ENCODE peak calls at places on chromosomes 12 and 14, in six cellular contexts. One of them, this sample, is unnamed.

GRCh38 chr14:37452323-37452722 is 142.7 kb downstream of the FOXA1 start:
- DNase-seq in NB4: no peak
- DNase-seq in GM12878: no peak
- DNase-seq in HepG2: no peak
- DNase-seq in K562: no peak
- DNase-seq in endothelial cell of umbilical vein: no peak
- DNase-seq in this sample: no peak

GRCh38 chr14:65824285-65824977 is 411.9 kb downstream of the FUT8 start:
- DNase-seq in NB4: peak
- DNase-seq in GM12878: peak
- DNase-seq in HepG2: peak
- DNase-seq in K562: peak
- DNase-seq in endothelial cell of umbilical vein: peak
- DNase-seq in this sample: peak

GRCh38 chr14:102150083-102150482 is 10.4 kb downstream of the WDR20 start:
- DNase-seq in NB4: no peak
- DNase-seq in GM12878: no peak
- DNase-seq in HepG2: no peak
- DNase-seq in K562: no peak
- DNase-seq in endothelial cell of umbilical vein: no peak
- DNase-seq in this sample: no peak

GRCh38 chr12:114729731-114730130 is 45.8 kb upstream of the TBX3 start:
- DNase-seq in NB4: no peak
- DNase-seq in GM12878: no peak
- DNase-seq in HepG2: no peak
- DNase-seq in K562: no peak
- DNase-seq in endothelial cell of umbilical vein: no peak
- DNase-seq in this sample: no peak

GRCh38 chr12:123905319-123905925 is 67.2 kb downstream of the CCDC92 start:
- DNase-seq in NB4: peak
- DNase-seq in GM12878: peak
- DNase-seq in HepG2: peak
- DNase-seq in K562: peak
- DNase-seq in endothelial cell of umbilical vein: peak
- DNase-seq in this sample: peak

GRCh38 chr14:72594099-72594901 is 299.6 kb downstream of the DPF3 start:
- DNase-seq in NB4: peak
- DNase-seq in GM12878: peak
- DNase-seq in HepG2: no peak
- DNase-seq in K562: no peak
- DNase-seq in endothelial cell of umbilical vein: no peak
- DNase-seq in this sample: no peak

GRCh38 chr12:121005346-121005815 is 10.9 kb downstream of the C12orf43 start:
- DNase-seq in NB4: peak
- DNase-seq in GM12878: no peak
- DNase-seq in HepG2: peak
- DNase-seq in K562: peak
- DNase-seq in endothelial cell of umbilical vein: peak
- DNase-seq in this sample: no peak

GRCh38 chr14:28121512-28122297 is 644.9 kb upstream of the FOXG1 start:
- DNase-seq in NB4: no peak
- DNase-seq in GM12878: no peak
- DNase-seq in HepG2: no peak
- DNase-seq in K562: no peak
- DNase-seq in endothelial cell of umbilical vein: no peak
- DNase-seq in this sample: no peak

GRCh38 chr12:106249411-106250135 is 1.8 kb upstream of the CKAP4 start:
- DNase-seq in NB4: no peak
- DNase-seq in GM12878: peak
- DNase-seq in HepG2: no peak
- DNase-seq in K562: no peak
- DNase-seq in endothelial cell of umbilical vein: no peak
- DNase-seq in this sample: no peak

GRCh38 chr12:17511369-17511768 is 578.6 kb downstream of the RERGL start:
- DNase-seq in NB4: no peak
- DNase-seq in GM12878: no peak
- DNase-seq in HepG2: no peak
- DNase-seq in K562: no peak
- DNase-seq in endothelial cell of umbilical vein: no peak
- DNase-seq in this sample: peak

GRCh38 chr12:91053951-91054715 is 3.7 kb downstream of the KERA start:
- DNase-seq in NB4: no peak
- DNase-seq in GM12878: no peak
- DNase-seq in HepG2: no peak
- DNase-seq in K562: no peak
- DNase-seq in endothelial cell of umbilical vein: peak
- DNase-seq in this sample: no peak

GRCh38 chr12:23810327-23810902 is 139.1 kb downstream of the SOX5 start:
- DNase-seq in NB4: no peak
- DNase-seq in GM12878: no peak
- DNase-seq in HepG2: no peak
- DNase-seq in K562: peak
- DNase-seq in endothelial cell of umbilical vein: no peak
- DNase-seq in this sample: no peak

GRCh38 chr14:54622189-54622958 is 55.4 kb downstream of the SAMD4A start:
- DNase-seq in NB4: no peak
- DNase-seq in GM12878: peak
- DNase-seq in HepG2: no peak
- DNase-seq in K562: peak
- DNase-seq in endothelial cell of umbilical vein: peak
- DNase-seq in this sample: no peak

GRCh38 chr14:84375235-84375634 is 1154.7 kb upstream of the FLRT2 start:
- DNase-seq in NB4: peak
- DNase-seq in GM12878: no peak
- DNase-seq in HepG2: no peak
- DNase-seq in K562: no peak
- DNase-seq in endothelial cell of umbilical vein: peak
- DNase-seq in this sample: no peak

GRCh38 chr12:46674818-46675217 is 151.0 kb downstream of the SLC38A4 start:
- DNase-seq in NB4: no peak
- DNase-seq in GM12878: no peak
- DNase-seq in HepG2: no peak
- DNase-seq in K562: no peak
- DNase-seq in endothelial cell of umbilical vein: no peak
- DNase-seq in this sample: no peak

GRCh38 chr14:98252819-98253218 is 1019.2 kb downstream of the BCL11B start:
- DNase-seq in NB4: no peak
- DNase-seq in GM12878: no peak
- DNase-seq in HepG2: no peak
- DNase-seq in K562: no peak
- DNase-seq in endothelial cell of umbilical vein: no peak
- DNase-seq in this sample: no peak

GRCh38 chr12:1297639-1298038 is 296.7 kb downstream of the FBXL14 start:
- DNase-seq in NB4: no peak
- DNase-seq in GM12878: no peak
- DNase-seq in HepG2: no peak
- DNase-seq in K562: no peak
- DNase-seq in endothelial cell of umbilical vein: no peak
- DNase-seq in this sample: no peak

GRCh38 chr12:57744194-57744776 is 554 bp upstream of the TSPAN31 start:
- DNase-seq in NB4: no peak
- DNase-seq in GM12878: peak
- DNase-seq in HepG2: no peak
- DNase-seq in K562: peak
- DNase-seq in endothelial cell of umbilical vein: no peak
- DNase-seq in this sample: peak

GRCh38 chr14:35553808-35554207 is 19.8 kb downstream of the INSM2 start:
- DNase-seq in NB4: no peak
- DNase-seq in GM12878: no peak
- DNase-seq in HepG2: no peak
- DNase-seq in K562: no peak
- DNase-seq in endothelial cell of umbilical vein: no peak
- DNase-seq in this sample: no peak

GRCh38 chr14:73491977-73492552 is 1.3 kb downstream of the RIOX1 start:
- DNase-seq in NB4: no peak
- DNase-seq in GM12878: no peak
- DNase-seq in HepG2: no peak
- DNase-seq in K562: no peak
- DNase-seq in endothelial cell of umbilical vein: no peak
- DNase-seq in this sample: no peak

GRCh38 chr12:122979908-122980191 is 631 bp upstream of the ARL6IP4 start:
- DNase-seq in NB4: no peak
- DNase-seq in GM12878: no peak
- DNase-seq in HepG2: no peak
- DNase-seq in K562: peak
- DNase-seq in endothelial cell of umbilical vein: no peak
- DNase-seq in this sample: no peak

GRCh38 chr14:102249041-102249440 is 55.9 kb downstream of the MOK start:
- DNase-seq in NB4: no peak
- DNase-seq in GM12878: no peak
- DNase-seq in HepG2: no peak
- DNase-seq in K562: peak
- DNase-seq in endothelial cell of umbilical vein: no peak
- DNase-seq in this sample: no peak

GRCh38 chr14:94677239-94677612 is 65.0 kb downstream of the SERPINA3 start:
- DNase-seq in NB4: no peak
- DNase-seq in GM12878: no peak
- DNase-seq in HepG2: no peak
- DNase-seq in K562: no peak
- DNase-seq in endothelial cell of umbilical vein: no peak
- DNase-seq in this sample: no peak

GRCh38 chr12:66036317-66036716 is 94.2 kb downstream of the LLPH start:
- DNase-seq in NB4: no peak
- DNase-seq in GM12878: no peak
- DNase-seq in HepG2: peak
- DNase-seq in K562: no peak
- DNase-seq in endothelial cell of umbilical vein: peak
- DNase-seq in this sample: peak

DNA sequence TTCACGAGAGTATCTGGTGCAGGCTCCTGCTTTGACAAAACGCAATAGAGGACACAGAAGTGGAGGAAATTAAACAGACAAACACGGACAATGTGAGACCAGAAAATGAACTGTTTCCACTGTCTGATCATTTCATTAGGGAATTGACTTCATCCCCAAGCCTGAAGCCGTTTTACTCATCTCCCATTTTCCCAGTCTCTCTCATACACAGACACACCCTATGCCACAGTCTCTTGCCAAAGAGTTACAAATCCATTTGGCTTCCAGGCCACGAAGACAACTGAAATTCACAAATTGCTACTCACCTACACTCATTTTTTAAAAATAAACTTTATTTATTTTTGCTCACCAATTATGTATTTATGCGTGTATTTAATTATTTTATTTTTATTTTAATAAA is 1087.8 kb upstream of the TMEM132C start:
- DNase-seq in NB4: no peak
- DNase-seq in GM12878: no peak
- DNase-seq in HepG2: no peak
- DNase-seq in K562: no peak
- DNase-seq in endothelial cell of umbilical vein: no peak
- DNase-seq in this sample: no peak
- TF ChIP-seq MYC in NB4: no peak
- TF ChIP-seq MYC in GM12878: no peak
- TF ChIP-seq MYC in HepG2: no peak
- TF ChIP-seq MYC in K562: no peak
- TF ChIP-seq MYC in endothelial cell of umbilical vein: no peak
- TF ChIP-seq MYC in this sample: no peak

GRCh38 chr12:32877670-32878459 is 18.7 kb downstream of the PKP2 start:
- DNase-seq in NB4: no peak
- DNase-seq in GM12878: no peak
- DNase-seq in HepG2: no peak
- DNase-seq in K562: no peak
- DNase-seq in endothelial cell of umbilical vein: no peak
- DNase-seq in this sample: no peak
- TF ChIP-seq MYC in NB4: no peak
- TF ChIP-seq MYC in GM12878: no peak
- TF ChIP-seq MYC in HepG2: no peak
- TF ChIP-seq MYC in K562: no peak
- TF ChIP-seq MYC in endothelial cell of umbilical vein: no peak
- TF ChIP-seq MYC in this sample: no peak

GRCh38 chr12:88026196-88026595 is 3.0 kb downstream of the C12orf50 start:
- DNase-seq in NB4: no peak
- DNase-seq in GM12878: no peak
- DNase-seq in HepG2: no peak
- DNase-seq in K562: no peak
- DNase-seq in endothelial cell of umbilical vein: no peak
- DNase-seq in this sample: no peak

GRCh38 chr12:88029093-88029665 is at the start of gene C12orf50:
- DNase-seq in NB4: no peak
- DNase-seq in GM12878: no peak
- DNase-seq in HepG2: no peak
- DNase-seq in K562: no peak
- DNase-seq in endothelial cell of umbilical vein: no peak
- DNase-seq in this sample: no peak
- TF ChIP-seq MYC in NB4: no peak
- TF ChIP-seq MYC in GM12878: no peak
- TF ChIP-seq MYC in HepG2: no peak
- TF ChIP-seq MYC in K562: no peak
- TF ChIP-seq MYC in endothelial cell of umbilical vein: no peak
- TF ChIP-seq MYC in this sample: no peak

DNA sequence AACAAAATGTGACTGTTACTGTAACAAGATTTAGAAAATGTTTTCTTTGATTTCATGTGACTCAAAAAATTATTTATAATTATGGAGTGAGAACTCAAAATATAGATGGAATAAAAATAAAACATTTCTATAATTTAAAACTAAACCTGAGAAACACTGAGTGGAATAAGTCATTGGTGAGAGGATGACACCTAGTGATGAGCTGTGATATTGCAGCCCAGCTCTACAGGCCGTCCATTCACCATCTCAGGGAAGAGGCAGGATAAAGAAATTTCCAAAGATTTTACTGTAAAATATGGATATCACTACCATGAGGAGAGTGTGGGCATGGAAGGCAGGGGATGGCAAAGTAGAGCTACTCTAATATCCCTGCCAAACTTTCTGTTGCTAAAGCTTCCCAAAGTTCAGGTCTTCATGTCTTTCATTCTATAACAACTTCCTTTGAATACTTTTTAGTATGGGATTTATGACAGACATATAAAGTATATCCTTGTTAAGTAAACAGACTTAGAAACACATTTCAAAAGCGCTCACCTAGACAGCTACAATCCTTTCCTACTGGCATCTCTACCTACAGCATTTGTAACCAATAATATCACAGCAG is 308.0 kb downstream of the ITPR2 start:
- DNase-seq in NB4: peak
- DNase-seq in GM12878: no peak
- DNase-seq in HepG2: no peak
- DNase-seq in K562: peak
- DNase-seq in endothelial cell of umbilical vein: peak
- DNase-seq in this sample: no peak
- TF ChIP-seq MYC in NB4: no peak
- TF ChIP-seq MYC in GM12878: no peak
- TF ChIP-seq MYC in HepG2: no peak
- TF ChIP-seq MYC in K562: no peak
- TF ChIP-seq MYC in endothelial cell of umbilical vein: no peak
- TF ChIP-seq MYC in this sample: no peak

This sample was measured in A549.